ENCODE peak calls at places on chromosomes 7 and 10, in ten cellular contexts. O is uterus, Y is fibroblast of villous mesenchyme, J is adrenal gland, V is WERI-Rb-1, G is osteocyte, Z is Panc1, D is mammary epithelial cell, H is HFF-Myc, K is esophagus squamous epithelium. I is an unnamed sample.
A peak's percentile ranks its signal among the peaks of the same experiment; 100 is the strongest.

GRCh38 chr7:748446-748845 is 21.4 kb upstream of the PRKAR1B start:
- DNase-seq in J (no peak), Y (no peak), K (no peak), O (no peak), Z (no peak), D (no peak), V (peak; percentile 21), H (no peak), G (no peak), I (no peak)

GRCh38 chr7:137508437-137509175 is 165.1 kb upstream of the PTN start:
- DNase-seq in H (peak; percentile 30), G (no peak), V (no peak), D (peak; percentile 62), K (no peak), Y (peak; percentile 61), Z (no peak), O (no peak), J (no peak), I (no peak)

GRCh38 chr10:118953999-118954398 is 75.5 kb upstream of the NANOS1 start:
- DNase-seq in Y (peak; percentile 23), J (no peak), K (no peak), Z (no peak), O (no peak), H (no peak), G (peak; percentile 38), V (no peak), D (no peak), I (no peak)

GRCh38 chr10:61673360-61673759 is 10.6 kb downstream of the CABCOCO1 start:
- DNase-seq in Z (no peak), G (no peak), K (no peak), V (no peak), O (no peak), J (no peak), H (no peak), D (no peak), Y (no peak), I (no peak)

GRCh38 chr10:110946496-110946895 is 27.1 kb downstream of the SHOC2 start:
- DNase-seq in J (no peak), O (no peak), Z (no peak), V (no peak), Y (no peak), G (no peak), K (no peak), H (no peak), D (peak; percentile 53), I (no peak)

GRCh38 chr7:50822716-50823115 is 40.0 kb upstream of the GRB10 start:
- DNase-seq in J (no peak), Z (no peak), D (no peak), K (no peak), G (no peak), O (no peak), Y (no peak), H (no peak), V (no peak), I (no peak)

GRCh38 chr7:131942287-131943150 is 386.1 kb upstream of the PODXL start:
- DNase-seq in K (no peak), O (no peak), Z (no peak), V (no peak), Y (no peak), H (no peak), G (peak; percentile 17), J (no peak), D (no peak), I (no peak)

GRCh38 chr10:109886788-109887155 is 36.5 kb downstream of the XPNPEP1 start:
- DNase-seq in Y (no peak), O (no peak), V (no peak), K (no peak), G (no peak), D (no peak), J (no peak), H (no peak), Z (no peak), I (no peak)

GRCh38 chr10:13219685-13220670 is 14.2 kb downstream of the UCMA start:
- DNase-seq in Y (no peak), O (no peak), K (no peak), H (peak; percentile 2), J (no peak), Z (peak; percentile 27), G (no peak), D (peak; percentile 57), V (peak; percentile 14), I (no peak)

DNA sequence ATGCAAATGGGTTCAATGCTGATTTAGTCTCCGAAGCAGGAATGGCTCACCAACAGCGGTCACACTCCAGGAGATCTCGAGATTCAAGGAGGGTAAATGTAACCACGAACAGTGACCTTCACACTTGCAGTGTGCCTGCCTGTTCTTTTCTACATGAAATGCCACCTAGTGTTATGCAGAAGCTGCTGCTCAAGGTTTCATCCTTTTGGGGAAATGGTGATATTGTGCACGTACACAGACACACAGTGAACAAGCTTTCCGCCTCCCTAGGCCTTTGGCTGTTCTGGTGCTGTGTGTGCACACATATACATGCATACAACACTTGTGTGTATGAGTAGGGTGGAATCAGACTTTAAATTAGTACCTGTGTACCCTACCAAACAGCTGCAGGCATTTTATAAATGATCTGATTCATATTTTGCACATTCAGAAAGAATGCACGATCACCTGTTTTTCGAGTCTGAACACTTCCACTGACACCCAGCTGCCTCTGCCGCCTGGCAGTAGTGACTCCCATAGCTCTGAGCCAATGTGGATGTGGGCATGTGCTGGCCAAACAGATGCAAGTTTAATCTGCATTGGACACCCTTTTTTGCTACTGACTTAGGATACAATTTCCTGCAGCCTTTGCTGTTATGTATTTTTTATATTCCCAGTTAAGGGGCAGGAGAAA is 100.5 kb downstream of the TACC2 start:
- DNase-seq in V (no peak), J (no peak), D (peak; percentile 93), K (no peak), G (no peak), H (no peak), O (no peak), Y (no peak), Z (no peak), I (no peak)
- TF ChIP-seq CTCF in V (peak; percentile 13), J (no peak), D (peak; percentile 35), K (peak; percentile 7), G (no peak), H (no peak), O (no peak), Y (no peak), Z (no peak), I (no peak)

GRCh38 chr7:150325110-150325611 is 1.8 kb upstream of the ACTR3C start:
- DNase-seq in O (peak; percentile 55), J (peak; percentile 58), D (no peak), Z (no peak), G (no peak), H (no peak), Y (peak; percentile 48), K (no peak), V (no peak), I (no peak)

GRCh38 chr7:150324366-150324961 is 1.1 kb upstream of the ACTR3C start:
- DNase-seq in D (no peak), H (no peak), J (peak; percentile 33), V (no peak), O (peak; percentile 36), Z (no peak), Y (no peak), K (no peak), G (no peak), I (no peak)

GRCh38 chr7:150322833-150323681 is at the start of the genes ACTR3C and LRRC61:
- DNase-seq in G (no peak), Z (no peak), H (no peak), Y (no peak), V (peak; percentile 84), J (peak; percentile 60), K (no peak), D (peak; percentile 27), O (peak; percentile 44), I (no peak)

GRCh38 chr7:150322114-150322832 is 882 bp upstream of the LRRC61 start:
- DNase-seq in D (no peak), Y (no peak), G (no peak), V (no peak), K (no peak), J (peak; percentile 80), O (no peak), H (no peak), Z (no peak), I (no peak)

DNA sequence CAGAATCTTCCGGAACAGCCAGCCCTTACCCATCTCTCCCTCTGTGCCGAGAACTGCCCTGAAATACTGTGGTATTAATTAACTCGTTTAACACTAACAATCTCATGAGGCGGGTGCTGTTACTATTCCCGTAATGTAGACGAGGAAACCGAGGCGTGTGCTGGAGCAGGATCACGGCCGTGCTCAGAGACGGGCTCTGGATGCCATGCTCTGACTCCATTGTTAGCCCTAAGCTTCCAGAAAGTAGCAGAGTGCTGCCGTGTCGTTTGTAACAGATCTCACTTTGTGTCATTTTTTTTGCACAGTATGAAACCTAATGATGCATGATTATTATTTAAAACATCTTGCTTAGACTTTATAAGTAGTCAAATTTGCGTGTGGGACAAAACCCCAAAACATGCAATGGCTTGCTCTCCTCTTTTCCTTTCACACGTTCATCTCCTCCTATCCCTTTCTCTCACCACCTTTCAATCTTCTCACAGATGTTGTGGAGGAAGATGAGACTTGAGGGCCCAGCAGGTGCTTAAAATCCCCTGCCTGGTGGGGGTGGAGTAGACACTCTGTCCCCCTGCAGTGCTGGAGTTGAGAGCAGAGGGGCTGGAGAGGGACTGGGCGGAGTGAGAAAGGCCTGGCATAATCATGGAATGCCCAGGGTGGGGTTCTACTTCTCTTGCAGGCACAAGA is 479 bp upstream of the ACTR3C start:
- DNase-seq in O (no peak), G (no peak), K (no peak), Z (no peak), D (no peak), H (no peak), J (no peak), Y (no peak), V (no peak), I (no peak)
- TF ChIP-seq CTCF in O (no peak), G (no peak), K (no peak), Z (no peak), D (no peak), H (no peak), J (no peak), Y (no peak), V (no peak), I (no peak)

GRCh38 chr7:30702200-30702599 is 19.9 kb upstream of the CRHR2 start:
- DNase-seq in Y (no peak), K (no peak), H (no peak), V (no peak), O (no peak), Z (no peak), G (no peak), J (no peak), D (no peak), I (no peak)
- TF ChIP-seq CTCF in Y (no peak), K (no peak), H (peak; percentile 36), V (peak; percentile 68), O (no peak), Z (no peak), G (no peak), J (no peak), D (peak; percentile 45), I (no peak)

DNA sequence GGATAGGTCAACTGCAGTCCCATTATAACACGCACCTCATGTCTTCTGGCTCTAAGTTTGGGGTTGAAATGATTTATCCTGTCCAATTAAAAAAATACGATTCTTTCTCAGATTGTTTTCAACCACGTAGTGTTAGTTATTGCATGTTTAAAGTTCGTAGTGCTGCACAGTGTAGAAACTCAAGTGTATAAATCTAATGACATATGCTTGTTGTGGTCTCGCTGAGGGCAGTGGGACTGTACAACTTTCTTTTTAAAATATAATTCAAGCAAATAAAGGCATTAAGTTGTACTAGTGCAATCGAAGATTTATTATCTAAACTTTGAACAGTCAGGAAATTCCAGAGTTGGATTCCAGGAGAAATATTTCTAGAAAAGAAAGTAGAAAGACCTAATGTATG is 124.0 kb upstream of the HPS1 start:
- DNase-seq in V (no peak), J (no peak), K (no peak), Z (no peak), H (no peak), O (no peak), D (no peak), G (no peak), Y (peak; percentile 51), I (no peak)
- TF ChIP-seq CTCF in V (no peak), J (no peak), K (no peak), Z (no peak), H (no peak), O (no peak), D (no peak), G (no peak), Y (no peak), I (no peak)